ENCODE peak calls at places on chromosomes 11 and 22, in six cellular contexts. One of them, this sample, is unnamed.

GRCh38 chr11:44313701-44314489 is 4.0 kb upstream of the ALX4 start:
- DNase-seq in IMR-90: no peak
- DNase-seq in neuronal stem cell: no peak
- DNase-seq in H9: no peak
- DNase-seq in H1: no peak
- DNase-seq in trophoblast cell: no peak
- DNase-seq in this sample: no peak

GRCh38 chr11:116510166-116510565 is 262.6 kb downstream of the BUD13 start:
- DNase-seq in IMR-90: no peak
- DNase-seq in neuronal stem cell: no peak
- DNase-seq in H9: no peak
- DNase-seq in H1: peak
- DNase-seq in trophoblast cell: no peak
- DNase-seq in this sample: no peak

GRCh38 chr22:49643998-49644397 is 183.7 kb downstream of the BRD1 start:
- DNase-seq in IMR-90: no peak
- DNase-seq in neuronal stem cell: no peak
- DNase-seq in H9: no peak
- DNase-seq in H1: no peak
- DNase-seq in trophoblast cell: no peak
- DNase-seq in this sample: no peak

GRCh38 chr11:14331476-14332136 is 27.4 kb downstream of the RRAS2 start:
- DNase-seq in IMR-90: no peak
- DNase-seq in neuronal stem cell: no peak
- DNase-seq in H9: no peak
- DNase-seq in H1: no peak
- DNase-seq in trophoblast cell: no peak
- DNase-seq in this sample: no peak

GRCh38 chr11:129249351-129249750 is 57.2 kb upstream of the ARHGAP32 start:
- DNase-seq in IMR-90: peak
- DNase-seq in neuronal stem cell: no peak
- DNase-seq in H9: no peak
- DNase-seq in H1: no peak
- DNase-seq in trophoblast cell: no peak
- DNase-seq in this sample: peak

GRCh38 chr11:26649884-26650283 is 72.0 kb downstream of the SLC5A12 start:
- DNase-seq in IMR-90: peak
- DNase-seq in neuronal stem cell: peak
- DNase-seq in H9: peak
- DNase-seq in H1: peak
- DNase-seq in trophoblast cell: peak
- DNase-seq in this sample: peak

GRCh38 chr11:10601722-10602281 is 33.3 kb upstream of the LYVE1 start:
- DNase-seq in IMR-90: no peak
- DNase-seq in neuronal stem cell: no peak
- DNase-seq in H9: no peak
- DNase-seq in H1: no peak
- DNase-seq in trophoblast cell: no peak
- DNase-seq in this sample: no peak

GRCh38 chr11:120334894-120335462 is 1.2 kb upstream of the ARHGEF12 start:
- DNase-seq in IMR-90: peak
- DNase-seq in neuronal stem cell: peak
- DNase-seq in H9: peak
- DNase-seq in H1: peak
- DNase-seq in trophoblast cell: peak
- DNase-seq in this sample: peak

GRCh38 chr22:22940961-22941605 is 53.5 kb downstream of the IGLL5 start:
- DNase-seq in IMR-90: no peak
- DNase-seq in neuronal stem cell: no peak
- DNase-seq in H9: peak
- DNase-seq in H1: peak
- DNase-seq in trophoblast cell: no peak
- DNase-seq in this sample: no peak

GRCh38 chr11:112579282-112579681 is 318.6 kb upstream of the PLET1 start:
- DNase-seq in IMR-90: no peak
- DNase-seq in neuronal stem cell: no peak
- DNase-seq in H9: no peak
- DNase-seq in H1: no peak
- DNase-seq in trophoblast cell: peak
- DNase-seq in this sample: no peak

GRCh38 chr11:33172345-33172744 is 11.1 kb upstream of the CSTF3 start:
- DNase-seq in IMR-90: no peak
- DNase-seq in neuronal stem cell: no peak
- DNase-seq in H9: no peak
- DNase-seq in H1: no peak
- DNase-seq in trophoblast cell: no peak
- DNase-seq in this sample: no peak

GRCh38 chr22:42158456-42159132 is 28.0 kb upstream of the CYP2D6 start:
- DNase-seq in IMR-90: no peak
- DNase-seq in neuronal stem cell: no peak
- DNase-seq in H9: no peak
- DNase-seq in H1: no peak
- DNase-seq in trophoblast cell: no peak
- DNase-seq in this sample: no peak

GRCh38 chr11:130611791-130612251 is 163.4 kb downstream of the ADAMTS15 start:
- DNase-seq in IMR-90: peak
- DNase-seq in neuronal stem cell: no peak
- DNase-seq in H9: no peak
- DNase-seq in H1: no peak
- DNase-seq in trophoblast cell: peak
- DNase-seq in this sample: peak

GRCh38 chr11:45799562-45799961 is 5.4 kb upstream of the SLC35C1 start:
- DNase-seq in IMR-90: no peak
- DNase-seq in neuronal stem cell: no peak
- DNase-seq in H9: no peak
- DNase-seq in H1: no peak
- DNase-seq in trophoblast cell: no peak
- DNase-seq in this sample: no peak

GRCh38 chr11:82988936-82989627 is 82.6 kb downstream of the RAB30 start:
- DNase-seq in IMR-90: peak
- DNase-seq in neuronal stem cell: no peak
- DNase-seq in H9: no peak
- DNase-seq in H1: no peak
- DNase-seq in trophoblast cell: peak
- DNase-seq in this sample: no peak

GRCh38 chr11:126495806-126496205 is 140.3 kb downstream of the ST3GAL4 start:
- DNase-seq in IMR-90: no peak
- DNase-seq in neuronal stem cell: no peak
- DNase-seq in H9: no peak
- DNase-seq in H1: no peak
- DNase-seq in trophoblast cell: no peak
- DNase-seq in this sample: no peak

GRCh38 chr11:126419801-126420729 is 64.6 kb downstream of the ST3GAL4 start:
- DNase-seq in IMR-90: peak
- DNase-seq in neuronal stem cell: no peak
- DNase-seq in H9: no peak
- DNase-seq in H1: no peak
- DNase-seq in trophoblast cell: peak
- DNase-seq in this sample: peak

GRCh38 chr11:118306556-118306955 is 2.0 kb downstream of the CD3E start:
- DNase-seq in IMR-90: no peak
- DNase-seq in neuronal stem cell: no peak
- DNase-seq in H9: no peak
- DNase-seq in H1: no peak
- DNase-seq in trophoblast cell: no peak
- DNase-seq in this sample: peak

GRCh38 chr22:46390652-46391301 is 55.3 kb downstream of the TRMU start:
- DNase-seq in IMR-90: peak
- DNase-seq in neuronal stem cell: no peak
- DNase-seq in H9: no peak
- DNase-seq in H1: no peak
- DNase-seq in trophoblast cell: peak
- DNase-seq in this sample: no peak

GRCh38 chr11:28107331-28107725 is 628 bp downstream of the KIF18A start:
- DNase-seq in IMR-90: peak
- DNase-seq in neuronal stem cell: no peak
- DNase-seq in H9: no peak
- DNase-seq in H1: no peak
- DNase-seq in trophoblast cell: peak
- DNase-seq in this sample: peak

GRCh38 chr11:2791521-2792375 is 92.0 kb upstream of the KCNQ1OT1 start:
- DNase-seq in IMR-90: no peak
- DNase-seq in neuronal stem cell: no peak
- DNase-seq in H9: peak
- DNase-seq in H1: peak
- DNase-seq in trophoblast cell: no peak
- DNase-seq in this sample: no peak

GRCh38 chr11:6333112-6333511 is 12.8 kb upstream of the CAVIN3 start:
- DNase-seq in IMR-90: peak
- DNase-seq in neuronal stem cell: no peak
- DNase-seq in H9: no peak
- DNase-seq in H1: peak
- DNase-seq in trophoblast cell: no peak
- DNase-seq in this sample: no peak

GRCh38 chr11:113796663-113797259 is 17.2 kb downstream of the CLDN25 start:
- DNase-seq in IMR-90: peak
- DNase-seq in neuronal stem cell: no peak
- DNase-seq in H9: no peak
- DNase-seq in H1: no peak
- DNase-seq in trophoblast cell: peak
- DNase-seq in this sample: peak

GRCh38 chr11:73980001-73980960 is 2.4 kb downstream of the UCP2 start:
- DNase-seq in IMR-90: peak
- DNase-seq in neuronal stem cell: no peak
- DNase-seq in H9: peak
- DNase-seq in H1: no peak
- DNase-seq in trophoblast cell: no peak
- DNase-seq in this sample: peak

DNA sequence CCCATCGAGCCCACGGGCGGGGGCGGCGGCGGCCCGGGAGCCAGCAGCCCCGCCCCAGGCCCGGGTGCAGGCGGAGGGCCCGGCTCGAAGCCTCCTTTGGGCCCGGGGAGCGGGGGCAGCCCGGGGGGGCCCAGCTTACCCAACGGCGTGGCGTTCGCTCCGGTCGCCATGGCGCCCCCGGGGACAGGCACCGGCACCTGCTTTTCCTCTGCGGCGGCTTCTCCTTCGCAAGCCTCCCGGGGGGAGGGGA is 194 bp downstream of the SF1 start:
- DNase-seq in IMR-90: no peak
- DNase-seq in neuronal stem cell: no peak
- DNase-seq in H9: no peak
- DNase-seq in H1: no peak
- DNase-seq in trophoblast cell: no peak
- DNase-seq in this sample: no peak
- H4K8ac ChIP-seq in IMR-90: no peak
- H4K8ac ChIP-seq in neuronal stem cell: no peak
- H4K8ac ChIP-seq in H9: no peak
- H4K8ac ChIP-seq in H1: peak
- H4K8ac ChIP-seq in trophoblast cell: peak
- H4K8ac ChIP-seq in this sample: peak

DNA sequence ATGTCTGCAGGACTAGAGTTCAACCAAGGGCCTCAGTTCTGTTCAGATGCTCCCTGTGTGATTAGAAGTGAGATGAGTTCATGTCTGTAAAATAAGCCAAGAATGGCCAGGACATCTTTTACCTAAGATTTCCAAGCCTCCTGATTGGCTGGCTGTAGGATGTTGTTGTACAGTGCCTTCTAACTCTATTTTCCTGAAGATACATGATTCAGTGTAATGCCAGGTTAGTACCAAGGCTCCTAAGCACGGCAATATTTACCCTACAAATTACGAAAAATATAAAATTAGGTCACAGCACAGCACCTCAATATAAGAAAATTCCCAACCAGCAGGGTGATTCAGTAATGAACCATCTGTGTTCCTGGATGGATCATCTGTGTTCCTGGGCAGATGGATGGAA is 140.0 kb upstream of the MTMR2 start:
- DNase-seq in IMR-90: no peak
- DNase-seq in neuronal stem cell: no peak
- DNase-seq in H9: no peak
- DNase-seq in H1: no peak
- DNase-seq in trophoblast cell: no peak
- DNase-seq in this sample: no peak
- H4K91ac ChIP-seq in IMR-90: no peak
- H4K91ac ChIP-seq in neuronal stem cell: no peak
- H4K91ac ChIP-seq in H9: no peak
- H4K91ac ChIP-seq in H1: no peak
- H4K91ac ChIP-seq in trophoblast cell: no peak
- H4K91ac ChIP-seq in this sample: no peak

DNA sequence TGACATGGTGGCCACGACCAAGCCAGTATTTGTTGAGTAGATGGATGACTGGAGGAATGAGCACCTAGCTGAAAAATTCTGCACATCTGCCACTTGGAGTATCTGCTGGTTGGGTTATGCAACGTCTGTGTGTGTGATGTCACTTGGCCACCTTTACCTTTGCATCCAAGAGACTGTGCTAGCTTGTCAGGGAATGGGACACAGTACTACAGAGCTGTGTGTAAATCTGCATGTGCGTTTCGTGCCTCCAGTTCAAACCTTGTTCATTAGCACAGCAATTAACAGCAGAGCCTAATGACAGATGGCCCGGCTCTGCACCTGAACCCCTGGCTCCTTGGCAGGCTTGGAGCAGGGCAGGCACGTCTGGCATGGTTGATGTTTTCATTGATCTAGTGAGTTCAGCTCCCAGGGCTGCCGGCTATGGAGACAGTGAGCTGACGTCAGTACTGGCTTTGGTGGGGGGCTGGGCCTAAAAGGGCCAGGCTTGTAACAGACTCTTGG is 188.4 kb upstream of the NAV2 start:
- DNase-seq in IMR-90: peak
- DNase-seq in neuronal stem cell: no peak
- DNase-seq in H9: no peak
- DNase-seq in H1: no peak
- DNase-seq in trophoblast cell: peak
- DNase-seq in this sample: peak
- H2AK5ac ChIP-seq in IMR-90: no peak
- H2AK5ac ChIP-seq in neuronal stem cell: no peak
- H2AK5ac ChIP-seq in H9: no peak
- H2AK5ac ChIP-seq in H1: no peak
- H2AK5ac ChIP-seq in trophoblast cell: no peak
- H2AK5ac ChIP-seq in this sample: no peak

GRCh38 chr11:122833133-122833470 is 5.2 kb upstream of the CRTAM start:
- DNase-seq in IMR-90: no peak
- DNase-seq in neuronal stem cell: no peak
- DNase-seq in H9: no peak
- DNase-seq in H1: no peak
- DNase-seq in trophoblast cell: no peak
- DNase-seq in this sample: no peak
- H4K8ac ChIP-seq in IMR-90: no peak
- H4K8ac ChIP-seq in neuronal stem cell: no peak
- H4K8ac ChIP-seq in H9: no peak
- H4K8ac ChIP-seq in H1: no peak
- H4K8ac ChIP-seq in trophoblast cell: no peak
- H4K8ac ChIP-seq in this sample: no peak

DNA sequence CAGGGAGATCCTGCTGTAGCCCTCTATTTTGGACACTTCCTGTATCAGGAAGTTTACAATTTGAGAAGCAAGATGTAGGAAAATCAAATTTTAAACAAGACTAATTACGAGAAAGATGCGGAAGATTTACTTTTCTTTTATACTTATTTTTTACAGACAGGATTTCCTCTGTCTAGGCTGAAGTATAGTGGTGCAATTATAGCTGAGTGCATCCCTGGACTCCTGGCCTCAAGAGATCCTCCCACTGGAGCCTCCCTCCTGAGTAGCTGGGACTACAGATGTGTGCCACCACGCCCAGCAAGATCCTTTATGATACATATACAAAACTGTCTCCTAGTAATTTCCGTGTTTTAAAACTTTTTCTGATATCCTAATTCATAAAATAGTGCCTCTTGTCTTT is 17.2 kb upstream of the CARD18 start:
- DNase-seq in IMR-90: no peak
- DNase-seq in neuronal stem cell: no peak
- DNase-seq in H9: no peak
- DNase-seq in H1: no peak
- DNase-seq in trophoblast cell: no peak
- DNase-seq in this sample: no peak
- H4K91ac ChIP-seq in IMR-90: no peak
- H4K91ac ChIP-seq in neuronal stem cell: no peak
- H4K91ac ChIP-seq in H9: no peak
- H4K91ac ChIP-seq in H1: no peak
- H4K91ac ChIP-seq in trophoblast cell: no peak
- H4K91ac ChIP-seq in this sample: no peak